ENCODE peak calls at places on chromosomes 3 and 15, in four cellular contexts. V is AG04450, A is WTC11, X is dorsolateral prefrontal cortex. Q is an unnamed sample.

GRCh38 chr3:73805435-73805834 is 180.7 kb upstream of the PDZRN3 start:
- DNase-seq in V (no peak), X (no peak), A (no peak), Q (no peak)

GRCh38 chr15:76996526-76997401 is 1.8 kb downstream of the PSTPIP1 start:
- DNase-seq in A (no peak), V (no peak), X (peak; percentile 34), Q (no peak)

GRCh38 chr15:42723068-42723467 is 13.9 kb downstream of the CDAN1 start:
- DNase-seq in V (no peak), A (no peak), X (no peak), Q (no peak)

GRCh38 chr3:194571491-194571941 is 61.7 kb downstream of the TMEM44 start:
- DNase-seq in A (no peak), V (no peak), X (no peak), Q (no peak)

GRCh38 chr3:75001330-75001729 is 386.9 kb upstream of the CNTN3 start:
- DNase-seq in A (no peak), X (no peak), V (no peak), Q (no peak)

GRCh38 chr3:130644600-130645232 is 101.9 kb downstream of the PIK3R4 start:
- DNase-seq in X (no peak), V (no peak), A (no peak), Q (no peak)

GRCh38 chr15:88911766-88912118 is 1.4 kb downstream of the MFGE8 start:
- DNase-seq in V (no peak), X (no peak), A (peak; percentile 47), Q (no peak)

GRCh38 chr3:23203651-23204111 is 554 bp downstream of the UBE2E2 start:
- DNase-seq in A (peak; percentile 31), X (peak; percentile 32), V (no peak), Q (no peak)

GRCh38 chr15:25173241-25174028 is 218.6 kb downstream of the SNRPN start:
- DNase-seq in X (no peak), V (no peak), A (no peak), Q (no peak)

GRCh38 chr15:66098019-66098363 is 155.6 kb downstream of the MEGF11 start:
- DNase-seq in V (no peak), X (peak; percentile 80), A (no peak), Q (no peak)

GRCh38 chr15:84817461-84818081 is 415 bp downstream of the ALPK3 start:
- DNase-seq in V (no peak), A (peak; percentile 55), X (no peak), Q (peak; percentile 48)

GRCh38 chr3:60935709-60936108 is 315.5 kb downstream of the FHIT start:
- DNase-seq in A (no peak), X (no peak), V (peak; percentile 8), Q (no peak)

GRCh38 chr3:187456268-187456667 is 88.1 kb downstream of the RTP4 start:
- DNase-seq in X (no peak), A (no peak), V (no peak), Q (no peak)

GRCh38 chr3:14133188-14133800 is 8.4 kb downstream of the TMEM43 start:
- DNase-seq in X (no peak), A (no peak), V (no peak), Q (no peak)

GRCh38 chr3:69288161-69288895 is 97.6 kb downstream of the FRMD4B start:
- DNase-seq in X (no peak), V (no peak), A (peak; percentile 75), Q (no peak)

GRCh38 chr3:128572644-128573105 is 77.9 kb downstream of the RPN1 start:
- DNase-seq in V (no peak), A (peak; percentile 59), X (no peak), Q (no peak)

GRCh38 chr15:92527197-92527596 is 128.4 kb downstream of the FAM174B start:
- DNase-seq in V (no peak), A (no peak), X (no peak), Q (no peak)

GRCh38 chr15:56168394-56168793 is 75.3 kb downstream of the RFX7 start:
- DNase-seq in A (no peak), X (no peak), V (no peak), Q (no peak)

GRCh38 chr3:37996785-37997301 is 6.3 kb downstream of the VILL start:
- DNase-seq in X (peak; percentile 63), V (peak; percentile 55), A (peak; percentile 88), Q (peak; percentile 71)

GRCh38 chr15:58864602-58865419 is 68.7 kb downstream of the SLTM start:
- DNase-seq in A (peak; percentile 64), X (peak; percentile 52), V (no peak), Q (no peak)

GRCh38 chr3:81592101-81592500 is 169.3 kb downstream of the GBE1 start:
- DNase-seq in A (no peak), V (peak; percentile 8), X (no peak), Q (no peak)

GRCh38 chr3:172607305-172608121 is 84.3 kb upstream of the TNFSF10 start:
- DNase-seq in X (no peak), V (peak; percentile 61), A (no peak), Q (no peak)

GRCh38 chr15:63939531-63940130 is 105.9 kb upstream of the HERC1 start:
- DNase-seq in V (peak; percentile 23), A (no peak), X (no peak), Q (no peak)

DNA sequence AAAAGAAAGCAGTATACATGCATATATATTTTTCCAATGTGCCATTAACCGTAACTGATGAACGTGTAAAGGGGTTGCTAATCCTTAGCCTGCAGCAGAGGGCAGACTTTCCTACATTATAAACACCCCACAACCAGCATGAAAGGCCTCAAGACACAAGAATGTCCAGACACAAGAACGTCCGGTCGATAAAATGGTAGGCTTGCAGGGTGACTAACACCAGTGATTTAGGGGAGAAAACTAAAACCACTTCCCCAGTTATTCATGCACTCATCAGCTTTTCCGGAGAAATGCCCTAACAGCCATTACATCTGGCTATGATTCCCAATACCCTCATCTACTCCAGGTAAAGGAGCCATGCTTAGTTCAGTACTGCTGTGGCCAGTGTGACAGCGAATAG is 57.4 kb downstream of the LRTM1 start:
- DNase-seq in V (peak; percentile 89), A (no peak), X (no peak), Q (no peak)
- TF ChIP-seq CTCF in V (peak; percentile 80), A (peak; percentile 15), X (peak; percentile 64), Q (peak; percentile 56)

DNA sequence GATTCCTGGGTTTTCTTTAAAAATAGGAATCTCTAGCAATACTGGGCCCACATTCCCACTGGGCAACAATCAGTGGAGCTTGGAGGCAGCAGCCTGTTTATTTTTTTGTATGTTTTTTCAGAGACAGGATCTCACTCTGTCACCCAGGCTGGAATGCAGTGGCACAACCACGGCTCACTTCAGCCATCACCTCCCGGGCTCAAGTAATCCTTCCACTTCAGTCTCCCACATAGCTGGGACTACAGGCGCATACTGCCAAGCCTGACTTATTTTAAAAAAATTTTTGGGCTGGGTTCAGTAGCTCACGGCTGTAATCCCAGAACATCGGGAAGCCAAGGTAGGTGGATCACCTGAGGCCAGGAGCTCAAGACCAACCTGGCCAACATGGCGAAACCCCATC is 29.1 kb upstream of the GNB5 start:
- DNase-seq in V (no peak), A (no peak), X (no peak), Q (no peak)
- TF ChIP-seq CTCF in V (no peak), A (no peak), X (no peak), Q (no peak)

DNA sequence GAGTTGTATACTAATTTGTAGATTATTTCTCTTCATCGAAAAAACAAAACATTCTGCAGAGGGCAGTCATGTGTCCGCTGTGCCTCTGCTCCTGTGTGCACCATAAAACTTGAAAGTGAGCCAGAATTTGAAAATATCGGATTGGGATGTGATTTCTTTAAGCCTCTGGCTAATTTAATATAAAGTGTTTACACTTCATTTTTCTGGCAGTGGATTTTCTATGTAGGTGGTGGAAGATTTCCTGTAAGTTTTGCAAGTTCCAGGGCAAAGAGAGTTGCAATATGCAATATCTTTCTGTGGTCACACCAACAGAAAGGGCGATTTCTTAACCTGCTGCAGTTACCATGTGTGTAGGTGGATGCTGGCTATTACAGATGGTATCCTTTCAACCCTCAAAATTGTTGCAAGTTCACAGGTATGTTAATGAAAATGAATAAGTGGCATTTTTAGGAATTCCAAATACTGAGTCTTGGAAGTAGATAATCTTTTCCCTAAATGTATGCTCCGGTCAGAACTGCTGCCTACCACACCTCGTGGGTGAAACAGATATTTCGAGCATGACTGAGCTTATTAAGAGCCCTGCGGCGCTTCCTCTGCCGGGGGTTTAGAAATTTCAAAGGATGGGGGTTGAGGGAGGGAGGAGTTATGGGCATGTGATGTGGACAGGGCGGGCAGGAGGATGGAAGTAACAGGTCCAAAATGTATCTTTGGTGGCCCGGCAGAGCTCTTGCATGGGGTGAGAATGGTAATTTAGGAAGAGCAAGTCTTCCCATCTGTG is 134.0 kb downstream of the PGPEP1L start:
- DNase-seq in V (no peak), A (no peak), X (no peak), Q (no peak)
- TF ChIP-seq CTCF in V (peak; percentile 17), A (no peak), X (no peak), Q (no peak)

GRCh38 chr3:8773941-8774542 is 4.6 kb upstream of the OXTR start:
- DNase-seq in X (no peak), V (no peak), A (no peak), Q (no peak)
- TF ChIP-seq CTCF in X (no peak), V (no peak), A (no peak), Q (no peak)

DNA sequence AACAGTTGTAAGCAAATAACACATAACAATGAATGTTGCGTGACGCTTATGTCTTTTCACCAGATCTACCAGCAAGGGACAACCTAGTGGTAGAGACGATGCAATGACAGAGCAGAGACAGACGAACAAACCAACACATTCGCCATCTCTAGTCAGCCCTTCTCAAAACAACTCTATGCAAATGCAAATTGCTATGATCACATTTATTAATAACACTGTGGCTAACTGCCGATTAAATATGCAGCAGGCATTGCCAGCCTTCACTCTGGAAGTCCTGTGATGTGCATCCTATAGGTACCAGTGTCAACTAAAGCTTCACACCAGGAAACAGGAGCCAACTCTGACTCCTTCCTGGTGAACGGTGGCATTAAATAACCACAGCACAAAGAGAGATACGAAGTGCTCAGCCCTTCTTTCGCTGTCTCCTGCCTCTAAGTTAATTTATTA is 94.2 kb downstream of the FOXP1 start:
- DNase-seq in A (no peak), V (no peak), X (no peak), Q (no peak)
- TF ChIP-seq CTCF in A (no peak), V (no peak), X (no peak), Q (no peak)

DNA sequence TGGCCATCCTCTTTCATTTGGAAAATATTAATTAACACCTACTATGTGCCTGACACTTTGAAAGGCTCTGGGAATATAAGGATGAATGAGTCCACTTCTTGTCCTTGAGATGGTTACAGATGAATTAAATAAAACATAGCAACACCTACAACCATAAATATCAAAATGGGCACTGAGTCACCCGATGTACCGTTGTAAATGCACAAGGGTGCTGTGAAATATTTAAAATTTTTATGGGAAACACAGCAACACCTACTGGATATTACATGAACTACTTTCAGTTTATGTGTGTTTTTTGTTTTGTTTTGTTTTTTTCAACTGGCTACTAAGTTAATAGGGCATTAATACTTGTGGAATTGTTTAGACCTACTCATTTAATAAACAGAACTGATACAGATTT is 239.0 kb upstream of the NAALADL2 start:
- DNase-seq in X (no peak), V (no peak), A (no peak), Q (no peak)
- TF ChIP-seq CTCF in X (no peak), V (peak; percentile 20), A (no peak), Q (peak; percentile 39)

Q was measured in progenitor cell of endocrine pancreas.